ENCODE peak calls at places on chromosomes 3 and 15, in eight cellular contexts. F is foreskin fibroblast, X is LoVo, V is A549, U is kidney tubule cell, D is T-helper 1 cell, E is GM12892, P is NCI-H1105 treated with DMSO at 0.1 percent for 48 hours. N is an unnamed sample.

GRCh38 chr3:54870423-54870822 is 57.4 kb downstream of the LRTM1 start:
- DNase-seq in F (peak), X (peak), V (peak), U (peak), D (no peak), E (no peak), P (peak), N (peak)

GRCh38 chr3:30544811-30545210 is 61.6 kb upstream of the TGFBR2 start:
- DNase-seq in F (peak), X (peak), V (peak), U (peak), D (no peak), E (no peak), P (no peak), N (peak)

GRCh38 chr15:93164409-93164808 is 75.4 kb upstream of the RGMA start:
- DNase-seq in F (no peak), X (no peak), V (no peak), U (peak), D (no peak), E (no peak), P (no peak), N (no peak)

GRCh38 chr15:25439456-25439836 is 622 bp upstream of the UBE3A start:
- DNase-seq in F (no peak), X (peak), V (peak), U (peak), D (no peak), E (peak), P (peak), N (no peak)

GRCh38 chr3:79761441-79761840 is 6.4 kb downstream of the ROBO1 start:
- DNase-seq in F (no peak), X (no peak), V (no peak), U (no peak), D (no peak), E (no peak), P (no peak), N (no peak)

GRCh38 chr15:89781055-89781454 is 4.9 kb downstream of the MESP2 start:
- DNase-seq in F (no peak), X (no peak), V (peak), U (peak), D (no peak), E (no peak), P (no peak), N (no peak)

GRCh38 chr15:78695849-78696248 is 54.8 kb upstream of the CHRNB4 start:
- DNase-seq in F (no peak), X (no peak), V (no peak), U (no peak), D (no peak), E (no peak), P (no peak), N (no peak)

GRCh38 chr3:8848696-8849131 is 79.3 kb upstream of the OXTR start:
- DNase-seq in F (peak), X (no peak), V (no peak), U (peak), D (no peak), E (no peak), P (no peak), N (peak)

GRCh38 chr15:90610220-90610619 is 80.5 kb downstream of the CRTC3 start:
- DNase-seq in F (peak), X (no peak), V (no peak), U (no peak), D (no peak), E (no peak), P (no peak), N (peak)

GRCh38 chr15:45689616-45690015 is 54.8 kb downstream of the SQOR start:
- DNase-seq in F (no peak), X (no peak), V (no peak), U (peak), D (no peak), E (no peak), P (no peak), N (no peak)

GRCh38 chr3:138946554-138947302 is at the start of the genes FOXL2 and FOXL2NB:
- DNase-seq in F (peak), X (no peak), V (peak), U (no peak), D (no peak), E (no peak), P (peak), N (peak)